ENCODE peak calls at places on chromosomes 13 and 19, in ten cellular contexts. P is tibial nerve, X is ovary, J is fibroblast of lung, F is mucosa of descending colon, O is psoas muscle, D is neural progenitor cell, V is uterus, L is stomach, T is cardiac muscle cell. A is an unnamed sample.

GRCh38 chr19:13597625-13598024 is 91.3 kb upstream of the CACNA1A start:
- DNase-seq in T (peak; percentile 83), J (peak; percentile 60), L (peak; percentile 39), P (no peak), D (peak; percentile 79), F (no peak), O (peak; percentile 19), V (peak; percentile 29), X (peak; percentile 18), A (peak; percentile 40)

GRCh38 chr13:102948006-102948405 is 102.2 kb downstream of the ERCC5 start:
- DNase-seq in O (no peak), T (peak; percentile 10), L (no peak), D (peak; percentile 63), P (no peak), F (no peak), V (no peak), X (no peak), J (peak; percentile 5), A (no peak)

GRCh38 chr13:113584205-113584869 is at the start of gene TFDP1:
- DNase-seq in T (peak; percentile 86), P (no peak), J (peak; percentile 85), L (peak; percentile 78), F (peak; percentile 91), X (peak; percentile 37), D (peak; percentile 92), O (peak; percentile 63), V (peak; percentile 62), A (peak; percentile 89)

GRCh38 chr19:46955114-46955812 is 64.4 kb upstream of the NPAS1 start:
- DNase-seq in X (no peak), J (peak; percentile 69), O (no peak), V (no peak), T (peak; percentile 51), F (no peak), L (no peak), P (no peak), D (no peak), A (no peak)

GRCh38 chr13:57036290-57036689 is 104.4 kb upstream of the PRR20A start:
- DNase-seq in J (no peak), T (no peak), V (no peak), O (no peak), L (no peak), F (no peak), D (no peak), X (no peak), P (no peak), A (no peak)

GRCh38 chr19:5628919-5629481 is 6.1 kb downstream of the SAFB start:
- DNase-seq in O (no peak), X (no peak), P (no peak), T (no peak), J (no peak), L (no peak), D (no peak), F (no peak), V (no peak), A (no peak)

GRCh38 chr13:61466280-61466679 is 50.6 kb upstream of the PCDH20 start:
- DNase-seq in J (no peak), F (no peak), P (no peak), V (no peak), D (peak; percentile 18), X (no peak), L (no peak), T (no peak), O (no peak), A (no peak)

GRCh38 chr13:40975441-40975840 is 43.7 kb downstream of the ELF1 start:
- DNase-seq in V (no peak), L (no peak), F (no peak), T (no peak), X (no peak), J (no peak), O (no peak), D (no peak), P (no peak), A (no peak)

GRCh38 chr13:45737571-45738002 is 35.5 kb downstream of the CBY2 start:
- DNase-seq in P (no peak), F (no peak), X (no peak), O (no peak), L (no peak), T (no peak), D (no peak), V (no peak), J (no peak), A (no peak)

DNA sequence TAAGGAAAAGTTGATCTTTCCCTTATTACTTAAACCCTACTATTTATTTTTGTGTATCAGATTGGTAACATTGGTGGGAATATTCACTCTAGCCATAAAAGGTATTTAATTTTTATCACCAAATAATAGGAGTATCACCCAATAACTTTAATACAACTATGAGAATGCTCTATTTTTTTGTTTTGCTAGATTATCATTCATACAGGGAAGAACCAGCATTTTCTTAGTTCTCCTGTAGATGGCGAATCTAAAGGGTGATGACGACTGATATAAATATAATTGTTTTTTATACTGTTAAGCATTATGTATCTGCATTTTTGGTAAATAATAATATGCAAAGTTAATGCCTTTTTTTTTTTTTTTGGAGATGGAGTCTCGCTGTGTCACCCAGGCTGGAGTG is 7.9 kb upstream of the FRY start:
- DNase-seq in V (no peak), L (no peak), D (no peak), F (no peak), T (peak; percentile 18), J (no peak), P (no peak), X (no peak), O (no peak), A (no peak)
- TF ChIP-seq CTCF in V (no peak), L (no peak), D (no peak), F (no peak), T (peak; percentile 33), J (peak; percentile 46), P (no peak), X (no peak), O (no peak), A (no peak)

GRCh38 chr19:1843646-1844394 is 4.5 kb downstream of the REXO1 start:
- DNase-seq in F (no peak), L (no peak), V (no peak), J (no peak), D (peak; percentile 38), T (no peak), P (no peak), X (no peak), O (no peak), A (no peak)

GRCh38 chr19:1845642-1846041 is 2.6 kb downstream of the REXO1 start:
- DNase-seq in P (no peak), L (no peak), T (no peak), O (no peak), V (no peak), D (no peak), X (no peak), F (peak; percentile 26), J (no peak), A (no peak)

GRCh38 chr19:1846517-1847205 is 1.6 kb downstream of the REXO1 start:
- DNase-seq in D (no peak), V (no peak), L (no peak), O (peak; percentile 13), T (no peak), J (no peak), X (no peak), P (no peak), F (peak; percentile 32), A (no peak)

GRCh38 chr19:1843116-1843515 is 5.2 kb downstream of the REXO1 start:
- DNase-seq in P (no peak), T (no peak), X (no peak), D (no peak), J (no peak), V (no peak), F (no peak), O (no peak), L (no peak), A (no peak)

DNA sequence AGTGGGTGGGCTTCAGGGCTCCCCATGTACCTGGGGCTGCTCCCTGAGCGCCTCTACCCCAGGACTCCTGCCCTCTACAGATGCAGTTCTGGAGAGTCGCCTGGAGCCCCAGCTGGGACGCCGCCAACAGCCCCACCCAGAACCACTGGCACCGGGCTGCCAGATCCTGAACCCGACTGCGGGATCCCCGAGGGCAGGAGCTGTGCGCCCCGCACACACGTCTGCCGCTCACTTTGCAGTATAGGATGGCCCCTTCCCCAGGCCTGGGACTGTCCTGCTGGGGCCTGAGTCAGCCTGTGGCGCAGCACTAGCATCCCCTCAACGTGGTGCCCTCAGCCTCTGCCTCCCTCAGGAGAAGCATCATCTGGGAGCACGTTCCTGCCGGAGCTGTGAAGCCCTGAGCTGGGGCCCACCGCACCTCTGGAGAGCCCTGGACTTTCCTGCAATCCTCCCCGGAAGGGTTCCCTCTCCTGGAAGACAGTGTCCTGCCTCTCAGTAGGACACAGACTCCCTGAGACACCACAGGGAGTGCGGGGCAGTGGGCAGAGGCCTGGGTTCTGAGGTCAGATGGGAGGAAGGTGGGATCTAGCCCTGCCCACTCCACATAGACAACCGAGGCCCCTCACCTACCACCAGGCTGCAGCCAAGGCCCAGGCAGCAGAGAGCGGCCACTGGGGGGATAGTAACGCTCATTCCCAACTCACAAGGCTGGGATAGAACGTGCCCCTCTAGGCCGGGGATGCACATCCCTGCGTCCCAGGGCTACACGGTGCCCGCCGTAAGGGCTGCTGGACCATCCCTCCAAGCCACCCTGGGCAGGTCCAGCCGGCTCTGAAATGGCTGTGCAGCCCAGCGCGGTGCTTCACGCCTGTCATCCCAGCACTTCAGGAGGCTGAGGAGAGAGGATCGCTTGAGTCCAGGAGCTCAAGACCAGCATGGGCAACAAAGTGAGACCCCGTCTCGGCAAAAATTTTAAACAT is 3.5 kb downstream of the REXO1 start:
- DNase-seq in D (no peak), X (no peak), V (no peak), L (no peak), J (no peak), P (no peak), O (peak; percentile 5), F (no peak), T (no peak), A (no peak)
- H3K4me1 ChIP-seq in D (peaks cover 13% of the 10 kb centered on the region), X (peaks cover 17% of the 10 kb centered on the region), V (no peaks in the 10 kb centered on the region), L (peaks cover 88% of the 10 kb centered on the region), J (peaks cover 5% of the 10 kb centered on the region), P (peaks cover 36% of the 10 kb centered on the region), O (peaks cover 61% of the 10 kb centered on the region), F (peaks cover 58% of the 10 kb centered on the region), T (peaks cover 12% of the 10 kb centered on the region), A (peaks cover 14% of the 10 kb centered on the region)

GRCh38 chr19:56543776-56544175 is 5.0 kb downstream of the ZFP28 start:
- DNase-seq in X (no peak), D (no peak), L (no peak), O (no peak), F (no peak), J (no peak), V (no peak), T (no peak), P (no peak), A (no peak)

GRCh38 chr19:56547535-56547934 is 8.8 kb downstream of the ZFP28 start:
- DNase-seq in J (no peak), D (peak; percentile 6), T (no peak), X (no peak), P (no peak), V (no peak), O (no peak), L (no peak), F (no peak), A (no peak)
- TF ChIP-seq CTCF in J (peak; percentile 17), D (peak; percentile 27), T (no peak), X (no peak), P (no peak), V (no peak), O (no peak), L (no peak), F (no peak), A (peak; percentile 9)

DNA sequence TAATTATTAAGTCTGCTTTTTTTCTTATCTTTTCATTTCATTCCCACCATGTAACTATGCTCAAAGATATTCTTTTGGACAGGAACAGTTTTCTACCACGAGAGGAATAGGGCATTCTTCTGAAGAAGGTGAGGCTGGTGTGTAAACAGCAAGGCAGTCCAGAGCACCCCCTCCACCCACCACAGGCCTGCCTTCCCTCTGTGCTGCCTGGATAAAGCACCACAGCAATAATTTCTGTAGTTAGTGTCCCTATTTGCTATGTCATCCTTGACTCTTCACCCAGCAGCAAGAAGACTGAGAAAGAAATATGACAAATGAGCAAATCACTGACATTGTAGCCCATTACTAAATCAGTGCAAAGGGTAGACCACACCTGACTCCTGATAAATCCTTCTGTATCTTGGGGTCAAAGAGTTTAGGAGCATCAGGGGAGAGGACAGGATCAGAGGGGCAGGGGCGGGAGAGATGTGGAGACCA is 88.1 kb upstream of the IRS2 start:
- DNase-seq in J (no peak), O (no peak), V (no peak), L (no peak), P (no peak), F (no peak), T (no peak), X (no peak), D (no peak), A (no peak)
- H3K4me1 ChIP-seq in J (peaks cover 5% of the 10 kb centered on the region), O (no peaks in the 10 kb centered on the region), V (no peaks in the 10 kb centered on the region), L (peaks cover 6% of the 10 kb centered on the region), P (no peaks in the 10 kb centered on the region), F (peaks cover 5% of the 10 kb centered on the region), T (peaks cover 2% of the 10 kb centered on the region), X (peaks cover 3% of the 10 kb centered on the region), D (no peaks in the 10 kb centered on the region), A (peaks cover 35% of the 10 kb centered on the region)

A was measured in heart left ventricle.